ENCODE peak calls at places on chromosomes 6 and 20, in four cellular contexts. A is H9, K is IMR-90, T is H1. R is an unnamed sample.
A peak's percentile ranks its signal among the peaks of the same experiment; 100 is the strongest.

GRCh38 chr20:24164360-24164759 is 175.8 kb upstream of the GGTLC1 start:
- DNase-seq in A (peak; percentile 65), T (no peak), K (no peak), R (peak; percentile 49)

GRCh38 chr6:163780993-163781392 is 366.5 kb downstream of the QKI start:
- DNase-seq in T (no peak), K (peak; percentile 11), A (peak; percentile 45), R (no peak)

GRCh38 chr6:42890311-42891198 is 11.1 kb downstream of the RPL7L1 start:
- DNase-seq in T (peak; percentile 91), A (peak; percentile 95), K (peak; percentile 97), R (peak; percentile 99)

GRCh38 chr6:11772109-11772830 is 6.3 kb downstream of the ADTRP start:
- DNase-seq in K (peak; percentile 98), T (no peak), A (no peak), R (peak; percentile 86)

GRCh38 chr6:48429610-48430009 is 318.6 kb upstream of the PTCHD4 start:
- DNase-seq in T (no peak), K (no peak), A (no peak), R (no peak)

GRCh38 chr20:40578961-40579360 is 110.1 kb downstream of the MAFB start:
- DNase-seq in T (no peak), A (no peak), K (no peak), R (no peak)

GRCh38 chr6:60671369-60671768 is 1614.7 kb downstream of the KHDRBS2 start:
- DNase-seq in K (no peak), T (no peak), A (no peak), R (no peak)

GRCh38 chr20:18005170-18005989 is 36.6 kb downstream of the MGME1 start:
- DNase-seq in T (peak; percentile 39), K (no peak), A (peak; percentile 47), R (peak; percentile 75)

GRCh38 chr6:30882764-30883475 is 1.4 kb upstream of the DDR1 start:
- DNase-seq in T (no peak), K (no peak), A (peak; percentile 94), R (peak; percentile 90)

GRCh38 chr6:36914227-36914794 is 28.6 kb downstream of the C6orf89 start:
- DNase-seq in A (peak; percentile 82), K (peak; percentile 56), T (peak; percentile 41), R (peak; percentile 84)

GRCh38 chr6:130262008-130262407 is 39.3 kb upstream of the SAMD3 start:
- DNase-seq in A (no peak), K (no peak), T (no peak), R (peak; percentile 45)

GRCh38 chr6:137171824-137172733 is 1.4 kb downstream of the IL22RA2 start:
- DNase-seq in T (no peak), K (no peak), A (peak; percentile 27), R (no peak)

GRCh38 chr20:49283703-49284625 is 6.1 kb upstream of the ZNFX1 start:
- DNase-seq in K (no peak), A (no peak), T (no peak), R (peak; percentile 54)

GRCh38 chr20:6814945-6815344 is 47.5 kb downstream of the BMP2 start:
- DNase-seq in A (no peak), T (no peak), K (no peak), R (no peak)
- H3K56ac ChIP-seq in A (no peak overlapping the region), T (no peak overlapping the region), K (no peak overlapping the region), R (no peak overlapping the region)

GRCh38 chr6:152458648-152459047 is 178.5 kb downstream of the SYNE1 start:
- DNase-seq in K (peak; percentile 72), T (no peak), A (no peak), R (no peak)

GRCh38 chr6:152462716-152463115 is 174.4 kb downstream of the SYNE1 start:
- DNase-seq in K (peak; percentile 37), T (no peak), A (no peak), R (no peak)

GRCh38 chr6:152461556-152461955 is 175.6 kb downstream of the SYNE1 start:
- DNase-seq in A (no peak), T (no peak), K (peak; percentile 35), R (no peak)

GRCh38 chr6:152459245-152459644 is 177.9 kb downstream of the SYNE1 start:
- DNase-seq in A (no peak), T (no peak), K (peak; percentile 3), R (no peak)

GRCh38 chr6:152463183-152463582 is 174.0 kb downstream of the SYNE1 start:
- DNase-seq in A (no peak), K (peak; percentile 5), T (no peak), R (no peak)
- H3K56ac ChIP-seq in A (no peak overlapping the region), K (no peak overlapping the region), T (no peak overlapping the region), R (no peak overlapping the region)

GRCh38 chr20:5807431-5807830 is 57.2 kb downstream of the SHLD1 start:
- DNase-seq in T (no peak), K (no peak), A (no peak), R (no peak)
- H3K56ac ChIP-seq in T (no peak overlapping the region), K (no peak overlapping the region), A (no peak overlapping the region), R (no peak overlapping the region)

DNA sequence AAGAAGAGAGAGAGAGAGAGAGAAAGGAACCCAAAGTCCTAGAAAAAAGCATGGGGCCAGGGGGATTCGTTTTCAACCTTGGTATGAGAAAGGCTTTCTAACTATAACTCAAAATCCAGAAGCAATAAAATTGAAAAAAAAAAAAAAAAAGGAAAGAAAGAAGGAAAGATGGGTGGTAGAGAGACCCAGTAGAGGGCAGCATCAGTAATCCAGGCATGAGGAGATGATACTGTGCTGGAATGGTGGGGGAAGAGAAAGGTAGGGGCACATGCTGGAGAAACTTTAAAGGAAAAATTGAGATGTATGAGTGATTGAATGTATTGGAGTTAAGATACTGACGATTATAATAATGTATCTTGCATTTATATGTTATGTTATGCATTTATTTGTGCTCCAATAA is 1040.7 kb upstream of the FLRT3 start:
- DNase-seq in A (no peak), T (no peak), K (no peak), R (peak; percentile 42)
- H3K56ac ChIP-seq in A (no peak overlapping the region), T (no peak overlapping the region), K (no peak overlapping the region), R (no peak overlapping the region)

GRCh38 chr6:18028332-18028731 is 40.9 kb upstream of the KIF13A start:
- DNase-seq in T (no peak), A (no peak), K (no peak), R (no peak)
- H3K56ac ChIP-seq in T (no peak overlapping the region), A (no peak overlapping the region), K (no peak overlapping the region), R (no peak overlapping the region)

GRCh38 chr6:104956663-104957294 is at the start of gene LIN28B:
- DNase-seq in A (no peak), T (no peak), K (no peak), R (peak; percentile 80)
- H3K56ac ChIP-seq in A (peak within 1 kb of the TSS; percentile 97), T (peak within 1 kb of the TSS; percentile 93), K (no peak within 1 kb of the TSS), R (peak within 1 kb of the TSS; percentile 92)

GRCh38 chr6:170287371-170287876 is 3.5 kb downstream of the DLL1 start:
- DNase-seq in A (no peak), K (no peak), T (no peak), R (no peak)
- H3K56ac ChIP-seq in A (no peak overlapping the region), K (no peak overlapping the region), T (no peak overlapping the region), R (no peak overlapping the region)

DNA sequence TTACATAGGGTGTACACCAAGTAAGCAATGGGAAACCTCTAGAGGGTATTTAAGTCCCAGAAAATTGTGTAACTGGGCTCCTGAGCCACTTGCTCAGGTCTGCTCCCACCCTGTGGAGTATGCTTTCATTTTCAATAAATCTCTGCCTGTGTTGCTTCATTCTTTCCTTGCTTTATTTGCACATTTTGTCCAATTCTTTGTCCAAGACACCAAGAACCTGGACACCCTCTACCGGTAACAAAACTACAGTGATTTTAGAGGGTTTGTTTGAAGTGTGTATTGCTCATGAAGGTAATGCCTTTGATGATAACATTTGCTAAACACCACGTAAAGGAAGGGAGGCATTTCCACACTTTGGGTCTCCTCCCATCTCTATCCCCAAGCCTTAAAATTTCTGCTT is 46.2 kb downstream of the MYB start:
- DNase-seq in T (no peak), A (no peak), K (no peak), R (no peak)
- H3K56ac ChIP-seq in T (no peak overlapping the region), A (no peak overlapping the region), K (no peak overlapping the region), R (no peak overlapping the region)